ENCODE peak calls at places on chromosomes 4 and X, in four cellular contexts. One of them, this sample, is unnamed.
A peak's percentile ranks its signal among the peaks of the same experiment; 100 is the strongest.

GRCh38 chrX:43998374-43998773 is 25.2 kb upstream of the NDP start:
- DNase-seq in KG1: no peak
- DNase-seq in RPMI7951: no peak
- DNase-seq in NCI-H748 treated with DMSO at 0.1 percent for 48 hours: no peak
- DNase-seq in this sample: no peak

GRCh38 chr4:85474356-85474755 is 594 bp upstream of the ARHGAP24 start:
- DNase-seq in KG1: no peak
- DNase-seq in RPMI7951: no peak
- DNase-seq in NCI-H748 treated with DMSO at 0.1 percent for 48 hours: no peak
- DNase-seq in this sample: no peak

GRCh38 chrX:138128025-138128671 is 562.2 kb downstream of the ZIC3 start:
- DNase-seq in KG1: no peak
- DNase-seq in RPMI7951: peak; percentile 15
- DNase-seq in NCI-H748 treated with DMSO at 0.1 percent for 48 hours: peak; percentile 35
- DNase-seq in this sample: no peak

GRCh38 chr4:39030726-39031125 is 1.5 kb downstream of the TMEM156 start:
- DNase-seq in KG1: no peak
- DNase-seq in RPMI7951: no peak
- DNase-seq in NCI-H748 treated with DMSO at 0.1 percent for 48 hours: no peak
- DNase-seq in this sample: no peak

GRCh38 chr4:152935138-152935537 is 985 bp upstream of the FHDC1 start:
- DNase-seq in KG1: no peak
- DNase-seq in RPMI7951: no peak
- DNase-seq in NCI-H748 treated with DMSO at 0.1 percent for 48 hours: no peak
- DNase-seq in this sample: no peak

GRCh38 chr4:177393236-177393635 is 49.0 kb downstream of the AGA start:
- DNase-seq in KG1: no peak
- DNase-seq in RPMI7951: no peak
- DNase-seq in NCI-H748 treated with DMSO at 0.1 percent for 48 hours: no peak
- DNase-seq in this sample: no peak

GRCh38 chr4:139552506-139552905 is 3.5 kb downstream of the SETD7 start:
- DNase-seq in KG1: no peak
- DNase-seq in RPMI7951: peak; percentile 20
- DNase-seq in NCI-H748 treated with DMSO at 0.1 percent for 48 hours: no peak
- DNase-seq in this sample: no peak

GRCh38 chr4:150217192-150217591 is 138.9 kb downstream of the DCLK2 start:
- DNase-seq in KG1: no peak
- DNase-seq in RPMI7951: peak; percentile 62
- DNase-seq in NCI-H748 treated with DMSO at 0.1 percent for 48 hours: peak; percentile 41
- DNase-seq in this sample: no peak

GRCh38 chrX:56025872-56026571 is 206.1 kb upstream of the KLF8 start:
- DNase-seq in KG1: no peak
- DNase-seq in RPMI7951: no peak
- DNase-seq in NCI-H748 treated with DMSO at 0.1 percent for 48 hours: no peak
- DNase-seq in this sample: no peak

This sample was measured in ovary.